ENCODE peak calls at places on chromosomes 4 and X, in five cellular contexts. W, Z, F, N and E are unnamed samples.

GRCh38 chr4:76767983-76768382 is 130.0 kb downstream of the SOWAHB start:
- DNase-seq in W (no peak), Z (no peak), F (no peak), N (no peak), E (no peak)

GRCh38 chr4:159006202-159006601 is 96.7 kb upstream of the RAPGEF2 start:
- DNase-seq in W (no peak), Z (no peak), F (no peak), N (no peak), E (no peak)

GRCh38 chrX:17737707-17738001 is 361 bp downstream of the SCML1 start:
- DNase-seq in W (no peak), Z (no peak), F (no peak), N (no peak), E (no peak)

GRCh38 chr4:25032126-25032525 is 1.4 kb upstream of the LGI2 start:
- DNase-seq in W (peak), Z (no peak), F (no peak), N (no peak), E (no peak)

GRCh38 chrX:45889471-45889870 is 655.8 kb downstream of the ZNF674 start:
- DNase-seq in W (no peak), Z (no peak), F (no peak), N (no peak), E (no peak)

GRCh38 chr4:1584498-1584897 is 99.6 kb downstream of the FAM53A start:
- DNase-seq in W (no peak), Z (no peak), F (no peak), N (no peak), E (no peak)

GRCh38 chr4:86688026-86688425 is 93.9 kb downstream of the PTPN13 start:
- DNase-seq in W (no peak), Z (no peak), F (no peak), N (no peak), E (no peak)

GRCh38 chr4:12555011-12555410 is 929.1 kb downstream of the RAB28 start:
- DNase-seq in W (no peak), Z (no peak), F (no peak), N (peak), E (no peak)

GRCh38 chrX:138853936-138854335 is 142.4 kb upstream of the FGF13 start:
- DNase-seq in W (no peak), Z (no peak), F (no peak), N (no peak), E (no peak)

GRCh38 chrX:134006484-134007161 is 21.2 kb upstream of the GPC3 start:
- DNase-seq in W (no peak), Z (no peak), F (no peak), N (no peak), E (no peak)

GRCh38 chrX:6307156-6307555 is 78.5 kb upstream of the NLGN4X start:
- DNase-seq in W (no peak), Z (no peak), F (no peak), N (no peak), E (no peak)

GRCh38 chr4:163544407-163545038 is 50.0 kb downstream of the TMA16 start:
- DNase-seq in W (peak), Z (peak), F (peak), N (no peak), E (peak)